ENCODE peak calls at places on chromosomes 11 and 22, in seven cellular contexts. L is brain microvascular endothelial cell, I is heart left ventricle, O is uterus, C is neural progenitor cell, A is tibial nerve, J is lung. P is an unnamed sample.

GRCh38 chr11:86596861-86597632 is 75.4 kb downstream of the ME3 start:
- DNase-seq in L (peak), I (peak), O (no peak), C (no peak), A (peak), J (no peak), P (no peak)

GRCh38 chr11:122634507-122634906 is 21.0 kb upstream of the UBASH3B start:
- DNase-seq in L (peak), I (no peak), O (peak), C (peak), A (no peak), J (no peak), P (no peak)

GRCh38 chr11:68999093-68999747 is 13.8 kb downstream of the MRGPRF start:
- DNase-seq in L (no peak), I (no peak), O (peak), C (no peak), A (no peak), J (no peak), P (no peak)

GRCh38 chr22:29907753-29908515 is 25.0 kb downstream of the MTMR3 start:
- DNase-seq in L (peak), I (peak), O (peak), C (no peak), A (peak), J (peak), P (peak)

GRCh38 chr22:24953294-24954113 is 988 bp downstream of the KIAA1671 start:
- DNase-seq in L (no peak), I (peak), O (no peak), C (peak), A (no peak), J (peak), P (peak)

GRCh38 chr22:38462960-38463784 is 4.7 kb upstream of the KDELR3 start:
- DNase-seq in L (no peak), I (peak), O (peak), C (peak), A (no peak), J (no peak), P (peak)

GRCh38 chr11:16052750-16053149 is 303.6 kb downstream of the SOX6 start:
- DNase-seq in L (no peak), I (no peak), O (no peak), C (no peak), A (no peak), J (no peak), P (no peak)

GRCh38 chr22:46275455-46276129 is 7.8 kb downstream of the TTC38 start:
- DNase-seq in L (no peak), I (no peak), O (no peak), C (no peak), A (no peak), J (no peak), P (no peak)

GRCh38 chr11:59891781-59892181 is 13.2 kb downstream of the OOSP3 start:
- DNase-seq in L (peak), I (peak), O (no peak), C (peak), A (no peak), J (no peak), P (peak)

GRCh38 chr22:50530857-50531545 is 1.2 kb upstream of the TYMP start:
- DNase-seq in L (peak), I (peak), O (peak), C (peak), A (peak), J (peak), P (peak)

GRCh38 chr11:74268451-74268850 is 43.0 kb downstream of the P4HA3 start:
- DNase-seq in L (no peak), I (no peak), O (no peak), C (no peak), A (no peak), J (no peak), P (no peak)

GRCh38 chr11:102530558-102530957 is at the start of gene MMP7:
- DNase-seq in L (peak), I (no peak), O (no peak), C (no peak), A (no peak), J (no peak), P (no peak)

GRCh38 chr22:27185903-27186302 is 528.5 kb downstream of the MIAT start:
- DNase-seq in L (no peak), I (no peak), O (no peak), C (no peak), A (no peak), J (no peak), P (no peak)

GRCh38 chr11:58622344-58622743 is at the start of gene CNTF:
- DNase-seq in L (peak), I (no peak), O (no peak), C (no peak), A (no peak), J (no peak), P (no peak)

GRCh38 chr11:74731301-74732094 is at the start of gene CHRDL2:
- DNase-seq in L (no peak), I (peak), O (peak), C (peak), A (no peak), J (no peak), P (no peak)

GRCh38 chr11:68659158-68659921 is 25.0 kb upstream of the GAL start:
- DNase-seq in L (peak), I (peak), O (peak), C (no peak), A (peak), J (peak), P (peak)

GRCh38 chr11:129249351-129249750 is 57.2 kb upstream of the ARHGAP32 start:
- DNase-seq in L (peak), I (no peak), O (no peak), C (no peak), A (no peak), J (no peak), P (no peak)

GRCh38 chr11:118180300-118180703 is 3.9 kb upstream of the SCN2B start:
- DNase-seq in L (no peak), I (peak), O (peak), C (peak), A (peak), J (no peak), P (peak)

GRCh38 chr11:57648791-57649735 is 649 bp downstream of the YPEL4 start:
- DNase-seq in L (no peak), I (no peak), O (no peak), C (peak), A (no peak), J (no peak), P (no peak)

GRCh38 chr11:120102050-120102861 is 35.7 kb downstream of the TRIM29 start:
- DNase-seq in L (no peak), I (no peak), O (no peak), C (no peak), A (no peak), J (no peak), P (no peak)

GRCh38 chr11:60844045-60844869 is 2.3 kb downstream of the CCDC86 start:
- DNase-seq in L (no peak), I (no peak), O (no peak), C (no peak), A (no peak), J (no peak), P (no peak)

GRCh38 chr11:8964324-8965320 is at the start of gene TMEM9B:
- DNase-seq in L (peak), I (peak), O (peak), C (peak), A (peak), J (peak), P (peak)

GRCh38 chr11:67640021-67640757 is 626 bp upstream of the TBX10 start:
- DNase-seq in L (peak), I (no peak), O (no peak), C (peak), A (peak), J (peak), P (peak)

GRCh38 chr11:44774736-44775135 is 48.0 kb downstream of the TSPAN18 start:
- DNase-seq in L (no peak), I (no peak), O (peak), C (no peak), A (no peak), J (no peak), P (no peak)
- H3K27ac ChIP-seq in L (no peak), I (peak), O (peak), C (no peak), A (no peak), J (peak), P (peak)

GRCh38 chr11:22807855-22808558 is 21.6 kb downstream of the SVIP start:
- DNase-seq in L (no peak), I (no peak), O (no peak), C (no peak), A (no peak), J (no peak), P (no peak)
- H3K27ac ChIP-seq in L (no peak), I (peak), O (no peak), C (no peak), A (no peak), J (peak), P (peak)

GRCh38 chr11:130782361-130783221 is 133.7 kb downstream of the SNX19 start:
- DNase-seq in L (peak), I (no peak), O (no peak), C (peak), A (peak), J (no peak), P (no peak)

GRCh38 chr11:130785376-130786110 is 130.7 kb downstream of the SNX19 start:
- DNase-seq in L (peak), I (no peak), O (no peak), C (peak), A (no peak), J (no peak), P (no peak)

GRCh38 chr11:130781906-130782305 is 134.4 kb downstream of the SNX19 start:
- DNase-seq in L (peak), I (no peak), O (no peak), C (no peak), A (no peak), J (no peak), P (no peak)

GRCh38 chr11:130780437-130780836 is 135.8 kb downstream of the SNX19 start:
- DNase-seq in L (no peak), I (no peak), O (no peak), C (no peak), A (no peak), J (no peak), P (no peak)

DNA sequence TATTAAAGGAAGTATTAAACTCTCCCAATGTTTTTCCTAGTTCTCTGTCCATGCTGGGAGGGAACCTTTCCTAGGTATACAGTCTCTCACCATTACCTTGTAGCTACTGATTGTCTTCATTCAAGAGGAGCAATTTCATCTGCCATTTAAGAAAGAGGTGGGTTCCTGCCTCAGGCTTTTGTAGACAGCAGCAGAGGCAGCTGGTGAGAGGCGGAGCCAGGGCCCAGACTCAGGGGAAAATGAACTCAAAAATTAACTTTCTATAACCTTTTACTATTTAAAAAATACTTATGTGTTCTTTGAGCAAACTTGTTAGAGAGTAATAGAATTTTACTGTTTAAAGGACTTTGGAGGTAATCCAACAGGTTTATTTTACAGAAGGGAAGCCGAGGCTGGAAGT is 133.0 kb downstream of the SNX19 start:
- DNase-seq in L (no peak), I (no peak), O (no peak), C (no peak), A (no peak), J (no peak), P (no peak)
- H3K27ac ChIP-seq in L (peak), I (peak), O (peak), C (no peak), A (no peak), J (no peak), P (no peak)

DNA sequence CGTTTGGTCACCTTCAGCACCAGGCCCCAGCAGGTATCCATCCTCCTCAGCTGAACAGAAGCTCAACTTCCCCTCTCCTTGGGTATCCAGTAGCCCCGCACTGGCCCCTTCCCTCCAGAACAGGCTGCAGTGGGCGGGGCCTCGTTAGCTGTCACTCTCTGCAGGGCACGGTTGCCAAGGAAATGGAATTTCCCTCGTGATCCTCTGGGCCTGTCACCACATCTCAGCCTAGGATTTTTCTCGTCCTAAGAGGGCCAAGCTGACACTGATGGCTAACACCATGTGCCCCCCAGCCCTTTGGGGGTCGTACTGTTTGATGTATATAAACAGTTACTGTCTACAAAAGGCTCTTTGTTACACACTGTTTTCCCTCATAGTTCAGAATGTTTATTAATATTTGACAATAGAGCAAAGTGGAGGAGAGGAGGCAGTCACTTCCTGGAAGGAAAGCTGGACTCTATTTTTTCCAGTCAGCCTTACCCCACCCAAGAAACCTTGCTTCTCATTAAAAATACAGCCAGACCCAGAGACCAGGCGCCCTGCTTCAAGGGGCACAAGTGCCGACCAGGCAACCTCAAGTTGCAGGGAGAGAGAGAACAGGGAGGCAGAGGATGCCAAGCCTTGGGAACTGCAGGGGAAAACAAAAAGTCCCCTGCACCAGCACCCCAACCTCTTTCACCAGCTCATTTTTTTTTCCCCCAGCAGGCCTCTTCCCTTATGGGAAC is 44.5 kb downstream of the FEZ1 start:
- DNase-seq in L (peak), I (peak), O (no peak), C (peak), A (peak), J (no peak), P (peak)
- H3K27ac ChIP-seq in L (no peak), I (peak), O (no peak), C (no peak), A (peak), J (peak), P (peak)

DNA sequence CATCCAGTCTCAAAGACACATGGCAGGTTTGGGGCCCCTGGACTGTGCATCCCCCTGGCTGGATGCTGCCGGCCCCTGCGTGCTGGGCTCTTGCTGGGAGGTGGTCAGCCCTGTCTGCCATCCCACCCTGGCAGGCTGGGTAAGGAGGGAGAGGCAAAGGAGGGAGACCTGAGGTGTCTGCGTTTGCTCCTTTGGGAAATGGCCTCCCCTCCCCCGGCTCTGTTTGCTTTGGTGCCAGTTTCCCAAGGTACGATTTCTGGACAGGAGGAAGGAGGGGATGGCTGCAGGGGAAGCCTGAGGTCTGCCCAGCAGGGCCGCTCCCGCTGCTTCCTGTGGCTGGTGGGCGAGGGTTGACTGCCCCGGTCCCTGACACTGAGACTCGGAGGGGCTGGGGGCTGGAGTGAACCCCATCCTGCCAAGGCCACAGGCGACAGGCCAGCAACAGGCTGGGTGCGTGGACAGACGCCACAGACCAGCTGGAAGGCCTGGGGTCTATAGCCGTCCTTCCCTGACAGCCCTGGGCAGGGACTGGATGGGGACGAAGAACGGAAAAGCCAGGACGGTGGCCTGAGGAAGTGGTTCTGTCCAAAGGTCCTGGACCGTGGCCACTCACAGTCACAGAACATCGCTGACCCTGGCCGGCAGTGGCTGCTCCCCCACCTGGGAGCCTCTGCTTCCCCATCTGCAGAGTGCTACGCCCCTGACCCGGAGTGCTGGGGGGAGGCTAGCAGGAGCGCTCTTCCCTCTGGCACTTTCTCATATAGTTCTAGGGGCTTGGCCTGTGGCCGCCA is 38.0 kb downstream of the OSBPL5 start:
- DNase-seq in L (no peak), I (no peak), O (peak), C (no peak), A (no peak), J (no peak), P (no peak)
- H3K27ac ChIP-seq in L (no peak), I (peak), O (peak), C (no peak), A (peak), J (no peak), P (peak)

GRCh38 chr11:34426766-34427170 is 12.0 kb upstream of the CAT start:
- DNase-seq in L (no peak), I (no peak), O (peak), C (no peak), A (peak), J (no peak), P (no peak)
- H3K27ac ChIP-seq in L (peak), I (no peak), O (peak), C (no peak), A (no peak), J (no peak), P (no peak)

P was measured in heart right ventricle.